ENCODE peak calls at places on chromosomes 5 and 9, in seven cellular contexts. Z is NB4, S is NCI-H2107, C is psoas muscle, H is H4, A is Karpas-422, N is BJ. D is an unnamed sample.

GRCh38 chr9:128702445-128702948 is at the start of gene PKN3:
- DNase-seq in Z (peak; percentile 88), S (peak; percentile 43), C (peak; percentile 90), H (peak; percentile 68), A (peak; percentile 84), N (no peak), D (peak; percentile 90)

GRCh38 chr9:133728856-133729645 is 9.1 kb downstream of the SARDH start:
- DNase-seq in Z (no peak), S (no peak), C (no peak), H (no peak), A (no peak), N (no peak), D (no peak)

GRCh38 chr5:133702773-133703770 is 90.7 kb upstream of the FSTL4 start:
- DNase-seq in Z (no peak), S (no peak), C (no peak), H (no peak), A (no peak), N (no peak), D (no peak)

GRCh38 chr5:174045470-174046025 is at the start of gene NSG2:
- DNase-seq in Z (peak; percentile 91), S (peak; percentile 5), C (peak; percentile 72), H (peak; percentile 94), A (peak; percentile 92), N (peak; percentile 31), D (peak; percentile 84)

GRCh38 chr9:76486151-76486550 is 27.2 kb downstream of the GCNT1 start:
- DNase-seq in Z (no peak), S (no peak), C (no peak), H (no peak), A (no peak), N (peak; percentile 4), D (no peak)

GRCh38 chr5:149809919-149810691 is 80.0 kb downstream of the PPARGC1B start:
- DNase-seq in Z (no peak), S (peak; percentile 66), C (no peak), H (no peak), A (no peak), N (no peak), D (no peak)

GRCh38 chr9:136666364-136667216 is 3.9 kb downstream of the EGFL7 start:
- DNase-seq in Z (no peak), S (no peak), C (no peak), H (no peak), A (no peak), N (no peak), D (peak; percentile 28)

GRCh38 chr5:41842777-41843176 is 27.4 kb downstream of the OXCT1 start:
- DNase-seq in Z (no peak), S (no peak), C (no peak), H (no peak), A (peak; percentile 51), N (no peak), D (no peak)

GRCh38 chr5:32067774-32068173 is 106.3 kb downstream of the GOLPH3 start:
- DNase-seq in Z (no peak), S (no peak), C (no peak), H (no peak), A (no peak), N (no peak), D (no peak)

GRCh38 chr5:172530835-172531703 is 76.7 kb upstream of the SH3PXD2B start:
- DNase-seq in Z (no peak), S (no peak), C (no peak), H (no peak), A (no peak), N (no peak), D (no peak)

GRCh38 chr9:112041536-112042243 is 133.4 kb downstream of the SUSD1 start:
- DNase-seq in Z (no peak), S (no peak), C (peak; percentile 69), H (peak; percentile 99), A (no peak), N (peak; percentile 100), D (no peak)

GRCh38 chr5:108801776-108802175 is 54.1 kb downstream of the FER start:
- DNase-seq in Z (peak; percentile 74), S (no peak), C (no peak), H (peak; percentile 92), A (no peak), N (peak; percentile 72), D (no peak)

GRCh38 chr5:67644221-67644920 is 447.8 kb upstream of the CD180 start:
- DNase-seq in Z (no peak), S (no peak), C (no peak), H (no peak), A (no peak), N (no peak), D (no peak)

GRCh38 chr9:83274787-83275186 is 211.8 kb upstream of the RASEF start:
- DNase-seq in Z (no peak), S (no peak), C (no peak), H (no peak), A (no peak), N (no peak), D (no peak)

GRCh38 chr9:79706512-79706911 is 134.7 kb downstream of the TLE4 start:
- DNase-seq in Z (no peak), S (no peak), C (no peak), H (no peak), A (no peak), N (no peak), D (no peak)

GRCh38 chr9:107269681-107270080 is 13.4 kb upstream of the RAD23B start:
- DNase-seq in Z (no peak), S (no peak), C (no peak), H (no peak), A (no peak), N (no peak), D (no peak)

GRCh38 chr5:38888023-38888422 is 42.2 kb downstream of the OSMR start:
- DNase-seq in Z (peak; percentile 48), S (no peak), C (no peak), H (no peak), A (peak; percentile 69), N (no peak), D (no peak)

GRCh38 chr5:59034498-59035186 is 451.8 kb downstream of the RAB3C start:
- DNase-seq in Z (peak; percentile 67), S (no peak), C (no peak), H (peak; percentile 40), A (peak; percentile 50), N (no peak), D (no peak)

GRCh38 chr5:88675758-88676636 is 207.0 kb downstream of the MEF2C start:
- DNase-seq in Z (peak; percentile 93), S (no peak), C (no peak), H (peak; percentile 93), A (peak; percentile 97), N (no peak), D (no peak)

GRCh38 chr9:93471135-93471534 is 17.8 kb upstream of the FAM120AOS start:
- DNase-seq in Z (no peak), S (no peak), C (no peak), H (no peak), A (no peak), N (no peak), D (no peak)

GRCh38 chr5:67350600-67351315 is 154.2 kb upstream of the CD180 start:
- DNase-seq in Z (peak; percentile 40), S (peak; percentile 4), C (no peak), H (peak; percentile 72), A (no peak), N (no peak), D (peak; percentile 33)

GRCh38 chr5:74017786-74018211 is 391.8 kb downstream of the ARHGEF28 start:
- DNase-seq in Z (peak; percentile 7), S (peak; percentile 69), C (no peak), H (peak; percentile 30), A (no peak), N (peak; percentile 45), D (no peak)

D was measured in left cardiac atrium.